ENCODE peak calls at places on chromosomes 12 and 14, in five cellular contexts. A is CD8-positive, alpha-beta T cell; H is osteocyte; B is heart right ventricle; S is AG10803. R is an unnamed sample.

GRCh38 chr14:96176275-96176674 is 28.4 kb upstream of the BDKRB2 start:
- DNase-seq in A (no peak), H (no peak), B (no peak), S (peak), R (no peak)

GRCh38 chr12:120261951-120262851 is 3.3 kb downstream of the PXN start:
- DNase-seq in A (peak), H (no peak), B (no peak), S (no peak), R (no peak)

GRCh38 chr14:57408634-57409033 is 18.2 kb downstream of the NAA30 start:
- DNase-seq in A (no peak), H (no peak), B (no peak), S (no peak), R (no peak)

GRCh38 chr12:104769207-104769606 is 188.9 kb downstream of the SLC41A2 start:
- DNase-seq in A (no peak), H (no peak), B (no peak), S (no peak), R (no peak)

GRCh38 chr12:20807192-20808080 is 3.1 kb upstream of the SLCO1B3 start:
- DNase-seq in A (no peak), H (no peak), B (peak), S (no peak), R (no peak)

GRCh38 chr12:79685068-79685467 is 5.7 kb downstream of the PAWR start:
- DNase-seq in A (no peak), H (no peak), B (no peak), S (peak), R (no peak)

GRCh38 chr12:112682586-112682985 is 109.0 kb upstream of the RPH3A start:
- DNase-seq in A (no peak), H (no peak), B (no peak), S (no peak), R (no peak)

GRCh38 chr14:20790439-20791116 is 9.5 kb downstream of the RNASE6 start:
- DNase-seq in A (no peak), H (no peak), B (no peak), S (no peak), R (no peak)

GRCh38 chr12:129719426-129719825 is 184.4 kb downstream of the TMEM132D start:
- DNase-seq in A (no peak), H (no peak), B (no peak), S (no peak), R (no peak)

GRCh38 chr12:75322464-75322863 is 7.7 kb downstream of the CAPS2 start:
- DNase-seq in A (no peak), H (no peak), B (no peak), S (peak), R (no peak)

GRCh38 chr14:57136669-57137068 is 132.0 kb downstream of the EXOC5 start:
- DNase-seq in A (no peak), H (no peak), B (peak), S (no peak), R (no peak)

GRCh38 chr14:61555056-61555838 is 140.1 kb upstream of the HIF1A start:
- DNase-seq in A (no peak), H (no peak), B (no peak), S (peak), R (no peak)

GRCh38 chr12:65699251-65699650 is 125.0 kb upstream of the HMGA2 start:
- DNase-seq in A (no peak), H (no peak), B (no peak), S (peak), R (no peak)
- TF ChIP-seq CTCF in A (no peak), H (peak), B (peak), S (peak), R (peak)

DNA sequence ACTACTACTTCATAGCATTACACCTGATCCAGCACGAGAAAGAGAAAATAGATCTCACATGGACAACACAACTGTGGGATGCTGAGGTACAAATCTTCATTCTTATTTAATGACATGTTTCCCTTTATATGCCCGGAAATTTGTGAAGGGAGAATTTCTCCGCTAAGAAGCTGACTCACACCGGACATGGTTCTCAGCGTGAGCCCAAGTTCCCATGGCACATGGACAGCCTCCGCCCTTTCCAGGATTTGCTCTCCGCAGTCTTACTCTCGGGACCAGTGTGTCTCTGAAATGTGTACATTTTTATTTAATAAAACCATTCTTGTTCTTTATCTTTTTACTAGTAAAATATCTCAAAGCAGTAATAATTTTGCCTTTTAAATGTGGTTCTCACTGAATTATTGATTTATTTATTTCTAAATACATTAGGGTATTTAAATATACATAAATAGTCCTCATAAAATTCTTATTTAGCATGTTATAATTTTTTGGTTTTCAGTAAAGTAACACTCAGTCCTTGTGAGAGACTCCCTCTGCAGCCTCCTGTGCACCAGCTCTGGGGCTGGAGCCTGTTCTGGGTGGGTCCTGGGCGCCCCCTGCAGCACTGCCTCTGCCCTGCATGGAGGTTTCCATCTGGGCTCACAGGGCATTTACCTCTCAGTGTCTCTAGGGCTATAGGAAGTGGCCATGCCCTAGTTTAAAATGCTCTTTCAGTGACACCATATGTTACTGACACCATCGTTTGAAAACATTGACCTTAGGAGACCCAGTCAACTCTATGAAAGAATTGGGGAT is 1155.0 kb downstream of the TMEM121 start:
- DNase-seq in A (no peak), H (no peak), B (no peak), S (no peak), R (no peak)
- TF ChIP-seq CTCF in A (peak), H (no peak), B (no peak), S (no peak), R (no peak)

GRCh38 chr12:23472329-23472971 is 477.0 kb downstream of the SOX5 start:
- DNase-seq in A (no peak), H (no peak), B (no peak), S (no peak), R (no peak)
- TF ChIP-seq CTCF in A (no peak), H (no peak), B (no peak), S (no peak), R (no peak)

GRCh38 chr12:127489055-127489454 is 777.9 kb upstream of the TMEM132C start:
- DNase-seq in A (no peak), H (no peak), B (no peak), S (no peak), R (no peak)

GRCh38 chr12:127487031-127487430 is 779.9 kb upstream of the TMEM132C start:
- DNase-seq in A (no peak), H (no peak), B (no peak), S (no peak), R (no peak)

GRCh38 chr12:127482950-127483349 is 784.0 kb upstream of the TMEM132C start:
- DNase-seq in A (no peak), H (no peak), B (no peak), S (no peak), R (no peak)

GRCh38 chr12:127480775-127481314 is 786.1 kb upstream of the TMEM132C start:
- DNase-seq in A (no peak), H (no peak), B (no peak), S (no peak), R (no peak)

GRCh38 chr12:127485528-127485927 is 781.4 kb upstream of the TMEM132C start:
- DNase-seq in A (no peak), H (no peak), B (no peak), S (peak), R (no peak)
- TF ChIP-seq CTCF in A (no peak), H (peak), B (no peak), S (peak), R (no peak)

GRCh38 chr12:10965511-10965910 is 21.2 kb downstream of the TAS2R50 start:
- DNase-seq in A (no peak), H (no peak), B (no peak), S (peak), R (no peak)

GRCh38 chr12:10956085-10956484 is 17.0 kb upstream of the TAS2R14 start:
- DNase-seq in A (no peak), H (no peak), B (no peak), S (no peak), R (no peak)

GRCh38 chr12:10957741-10958140 is 18.7 kb upstream of the TAS2R14 start:
- DNase-seq in A (no peak), H (no peak), B (no peak), S (peak), R (no peak)

GRCh38 chr12:10960260-10960659 is 21.2 kb upstream of the TAS2R14 start:
- DNase-seq in A (no peak), H (no peak), B (no peak), S (no peak), R (no peak)

DNA sequence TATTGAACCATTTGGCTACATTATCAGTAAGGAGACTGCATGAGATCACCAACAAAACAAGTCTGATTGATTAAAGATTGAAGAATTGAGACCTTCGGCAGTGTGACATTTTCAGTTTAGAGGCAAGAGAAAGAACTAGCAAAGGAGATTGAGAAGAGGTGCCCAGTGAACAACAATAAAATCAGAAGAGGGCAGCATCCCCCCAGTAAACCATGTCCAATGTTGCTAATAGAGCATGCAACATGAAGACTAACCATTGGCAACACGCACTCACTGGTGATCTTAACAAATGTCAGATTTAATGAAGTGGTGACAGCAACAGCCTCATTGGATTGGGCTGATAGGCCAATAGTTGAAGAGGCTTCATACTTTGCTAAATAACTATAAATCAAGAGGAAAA is 20.7 kb upstream of the TAS2R14 start:
- DNase-seq in A (no peak), H (no peak), B (no peak), S (peak), R (no peak)
- TF ChIP-seq CTCF in A (no peak), H (no peak), B (no peak), S (no peak), R (no peak)

GRCh38 chr12:108129017-108129812 is at the start of gene WSCD2:
- DNase-seq in A (no peak), H (peak), B (peak), S (peak), R (no peak)
- TF ChIP-seq CTCF in A (no peak), H (peak), B (peak), S (no peak), R (no peak)

GRCh38 chr12:5948696-5949095 is 3.6 kb upstream of the ANO2 start:
- DNase-seq in A (no peak), H (no peak), B (no peak), S (no peak), R (no peak)
- TF ChIP-seq CTCF in A (no peak), H (no peak), B (no peak), S (no peak), R (no peak)

GRCh38 chr12:53558631-53559030 is 51.3 kb upstream of the NPFF start:
- DNase-seq in A (no peak), H (no peak), B (no peak), S (no peak), R (no peak)
- TF ChIP-seq CTCF in A (no peak), H (no peak), B (no peak), S (no peak), R (no peak)

GRCh38 chr14:52351191-52351560 is 37.1 kb downstream of the PTGER2 start:
- DNase-seq in A (no peak), H (no peak), B (no peak), S (peak), R (no peak)
- TF ChIP-seq CTCF in A (no peak), H (no peak), B (no peak), S (no peak), R (no peak)

DNA sequence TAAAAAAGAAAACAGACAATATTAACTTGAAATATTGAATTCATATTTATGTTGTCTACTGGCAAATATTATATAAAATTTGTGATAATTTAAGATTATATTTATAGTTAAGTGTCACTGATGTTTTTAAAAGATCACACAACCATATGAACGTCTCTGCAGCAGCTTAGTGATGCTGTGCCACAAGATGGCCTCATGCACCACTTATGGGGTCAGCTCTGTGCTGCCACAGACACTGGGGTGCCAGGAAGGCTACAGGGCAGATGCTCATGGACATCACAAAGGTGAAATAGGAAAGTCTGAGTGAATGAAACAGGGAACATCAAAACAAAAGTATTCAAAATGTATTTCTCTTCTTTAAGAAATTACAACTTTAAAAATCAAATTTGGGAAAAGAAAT is 13.1 kb downstream of the ATXN3 start:
- DNase-seq in A (no peak), H (no peak), B (no peak), S (no peak), R (no peak)
- TF ChIP-seq CTCF in A (no peak), H (peak), B (no peak), S (no peak), R (no peak)

R was measured in CD14-positive monocyte.